ENCODE peak calls at places on chromosomes 4 and X, in five cellular contexts. G is SK-N-SH, N is IMR-90, S is K562, V is GM12878. D is an unnamed sample.

GRCh38 chr4:118835896-118836762 is at the start of gene SEC24D:
- DNase-seq in G (peak; percentile 99), N (peak; percentile 87), S (peak; percentile 98), V (no peak), D (peak; percentile 75)

GRCh38 chr4:55186700-55187099 is 61.3 kb upstream of the KDR start:
- DNase-seq in G (no peak), N (no peak), S (no peak), V (no peak), D (no peak)

GRCh38 chrX:131066237-131066636 is 8.1 kb downstream of the ARHGAP36 start:
- DNase-seq in G (no peak), N (no peak), S (no peak), V (no peak), D (no peak)

GRCh38 chrX:103063191-103063845 is 653 bp downstream of the BEX1 start:
- DNase-seq in G (peak; percentile 78), N (peak; percentile 12), S (no peak), V (no peak), D (no peak)

GRCh38 chrX:17552251-17552650 is 177.3 kb downstream of the NHS start:
- DNase-seq in G (no peak), N (peak; percentile 55), S (no peak), V (no peak), D (no peak)

GRCh38 chrX:147333821-147334220 is 519.3 kb upstream of the CXorf51A start:
- DNase-seq in G (no peak), N (no peak), S (no peak), V (no peak), D (no peak)

GRCh38 chr4:13597141-13597540 is 30.4 kb downstream of the BOD1L1 start:
- DNase-seq in G (no peak), N (no peak), S (no peak), V (no peak), D (peak; percentile 29)

GRCh38 chrX:18897611-18898010 is 86.3 kb downstream of the PHKA2 start:
- DNase-seq in G (no peak), N (no peak), S (no peak), V (no peak), D (no peak)

GRCh38 chrX:106935175-106935574 is 15.0 kb downstream of the CLDN2 start:
- DNase-seq in G (no peak), N (peak; percentile 36), S (no peak), V (no peak), D (peak; percentile 51)

GRCh38 chrX:4675686-4676300 is 962.3 kb upstream of the PRKX start:
- DNase-seq in G (no peak), N (no peak), S (no peak), V (no peak), D (no peak)

GRCh38 chr4:102253860-102254259 is 91.4 kb downstream of the SLC39A8 start:
- DNase-seq in G (no peak), N (no peak), S (no peak), V (no peak), D (no peak)

GRCh38 chrX:74351760-74352159 is 47.8 kb downstream of the ZCCHC13 start:
- DNase-seq in G (no peak), N (peak; percentile 13), S (no peak), V (no peak), D (no peak)

GRCh38 chrX:20530319-20530979 is 263.7 kb upstream of the RPS6KA3 start:
- DNase-seq in G (peak; percentile 41), N (peak; percentile 64), S (peak; percentile 48), V (peak; percentile 5), D (peak; percentile 66)
- TF ChIP-seq RCOR1 in G (no peak), N (no peak), S (no peak), V (no peak), D (no peak)

GRCh38 chr4:169070071-169070894 is 60.2 kb upstream of the CBR4 start:
- DNase-seq in G (no peak), N (peak; percentile 70), S (no peak), V (no peak), D (peak; percentile 74)
- TF ChIP-seq USF2 in G (no peak), N (no peak), S (no peak), V (no peak), D (no peak)

GRCh38 chr4:57113870-57114269 is 3.7 kb upstream of the IGFBP7 start:
- DNase-seq in G (no peak), N (no peak), S (no peak), V (no peak), D (no peak)
- TF ChIP-seq RAD21 in G (no peak), N (no peak), S (no peak), V (no peak), D (no peak)

DNA sequence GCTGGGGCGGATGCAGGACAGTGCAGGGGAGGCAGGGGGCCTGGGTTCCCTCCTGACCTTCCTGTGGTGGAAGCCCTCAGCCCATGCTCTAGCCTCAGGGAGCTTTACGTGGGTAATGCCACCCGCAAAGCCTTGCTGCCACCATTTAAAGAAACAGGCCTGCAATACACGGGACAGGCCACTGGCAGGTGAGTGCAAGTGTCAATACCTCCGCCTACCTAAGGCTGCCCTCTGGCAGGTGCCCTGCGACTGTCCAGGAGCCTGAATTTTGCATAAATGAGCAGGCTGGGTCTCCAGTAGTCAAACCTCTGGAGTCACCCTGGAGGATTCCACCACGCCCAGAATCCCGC is 5.9 kb downstream of the CRMP1 start:
- DNase-seq in G (no peak), N (no peak), S (no peak), V (no peak), D (no peak)
- TF ChIP-seq RCOR1 in G (no peak), N (no peak), S (no peak), V (no peak), D (no peak)

GRCh38 chr4:185872747-185873380 is 60.9 kb upstream of the SORBS2 start:
- DNase-seq in G (no peak), N (peak; percentile 12), S (no peak), V (no peak), D (no peak)
- TF ChIP-seq USF2 in G (no peak), N (no peak), S (no peak), V (no peak), D (no peak)

GRCh38 chrX:14939644-14940043 is 66.4 kb downstream of the MOSPD2 start:
- DNase-seq in G (no peak), N (no peak), S (no peak), V (no peak), D (no peak)
- TF ChIP-seq RAD21 in G (no peak), N (no peak), S (no peak), V (no peak), D (no peak)

GRCh38 chrX:24479924-24480722 is 15.0 kb downstream of the PDK3 start:
- DNase-seq in G (no peak), N (peak; percentile 3), S (no peak), V (peak; percentile 81), D (no peak)
- TF ChIP-seq RCOR1 in G (no peak), N (no peak), S (no peak), V (no peak), D (no peak)